ENCODE peak calls at places on chromosomes 3 and 15, in ten cellular contexts. Y is neuronal stem cell, B is pulmonary artery endothelial cell, O is Calu3, L is ureter, S is NCI-H510A, J is HuH-7, D is WTC11, W is NCI-H1930, P is CMK. Q is an unnamed sample.

GRCh38 chr15:99252326-99252725 is 1.0 kb downstream of the LRRC28 start:
- DNase-seq in Y (no peak), B (no peak), O (no peak), L (no peak), S (no peak), J (no peak), D (no peak), W (no peak), P (no peak), Q (no peak)

GRCh38 chr3:141332436-141332835 is 35.9 kb upstream of the ZBTB38 start:
- DNase-seq in Y (no peak), B (no peak), O (no peak), L (no peak), S (no peak), J (no peak), D (no peak), W (no peak), P (no peak), Q (no peak)

GRCh38 chr3:145188079-145188785 is 972.8 kb downstream of the PLOD2 start:
- DNase-seq in Y (no peak), B (no peak), O (no peak), L (no peak), S (no peak), J (no peak), D (no peak), W (no peak), P (no peak), Q (no peak)

GRCh38 chr3:184710870-184711365 is 946 bp downstream of the MAGEF1 start:
- DNase-seq in Y (no peak), B (no peak), O (peak; percentile 29), L (no peak), S (no peak), J (no peak), D (no peak), W (no peak), P (no peak), Q (no peak)

GRCh38 chr3:4290272-4290893 is 12.8 kb upstream of the SETMAR start:
- DNase-seq in Y (peak; percentile 50), B (no peak), O (peak; percentile 29), L (no peak), S (no peak), J (peak; percentile 21), D (no peak), W (no peak), P (peak; percentile 17), Q (peak; percentile 24)

GRCh38 chr3:139827833-139828232 is 107.2 kb upstream of the CLSTN2 start:
- DNase-seq in Y (no peak), B (no peak), O (no peak), L (no peak), S (no peak), J (no peak), D (no peak), W (no peak), P (no peak), Q (no peak)

GRCh38 chr15:66923438-66923881 is 141.9 kb upstream of the SMAD3 start:
- DNase-seq in Y (peak; percentile 31), B (no peak), O (peak; percentile 72), L (no peak), S (no peak), J (peak; percentile 87), D (peak; percentile 82), W (peak; percentile 4), P (no peak), Q (peak; percentile 50)

GRCh38 chr3:186099178-186099577 is 9.7 kb downstream of the ETV5 start:
- DNase-seq in Y (no peak), B (peak; percentile 22), O (peak; percentile 65), L (no peak), S (no peak), J (no peak), D (no peak), W (no peak), P (no peak), Q (no peak)

GRCh38 chr3:105960381-105960780 is 91.6 kb upstream of the CBLB start:
- DNase-seq in Y (no peak), B (no peak), O (no peak), L (no peak), S (no peak), J (no peak), D (no peak), W (no peak), P (no peak), Q (no peak)

GRCh38 chr3:20039765-20040475 is at the start of gene KAT2B:
- DNase-seq in Y (peak; percentile 79), B (no peak), O (peak; percentile 82), L (peak; percentile 83), S (peak; percentile 63), J (peak; percentile 95), D (peak; percentile 61), W (peak; percentile 60), P (peak; percentile 61), Q (peak; percentile 71)

GRCh38 chr3:76685858-76686257 is 354.0 kb upstream of the ROBO2 start:
- DNase-seq in Y (no peak), B (no peak), O (no peak), L (no peak), S (no peak), J (no peak), D (no peak), W (no peak), P (no peak), Q (no peak)

GRCh38 chr15:23052522-23052921 is 13.2 kb upstream of the TUBGCP5 start:
- DNase-seq in Y (no peak), B (no peak), O (no peak), L (no peak), S (no peak), J (no peak), D (no peak), W (no peak), P (no peak), Q (no peak)

GRCh38 chr3:174010902-174011301 is 613.4 kb downstream of the NLGN1 start:
- DNase-seq in Y (no peak), B (no peak), O (no peak), L (no peak), S (no peak), J (no peak), D (no peak), W (no peak), P (no peak), Q (no peak)

GRCh38 chr3:185347392-185347791 is 15.5 kb upstream of the MAP3K13 start:
- DNase-seq in Y (no peak), B (no peak), O (no peak), L (no peak), S (no peak), J (no peak), D (no peak), W (no peak), P (no peak), Q (no peak)

GRCh38 chr3:73018790-73019441 is 22.3 kb downstream of the PPP4R2 start:
- DNase-seq in Y (no peak), B (no peak), O (no peak), L (no peak), S (no peak), J (no peak), D (no peak), W (no peak), P (no peak), Q (no peak)

GRCh38 chr3:152299243-152299976 is 30.7 kb downstream of the MBNL1 start:
- DNase-seq in Y (no peak), B (no peak), O (no peak), L (no peak), S (no peak), J (no peak), D (no peak), W (no peak), P (no peak), Q (no peak)

GRCh38 chr15:101126618-101127502 is 125.0 kb downstream of the CHSY1 start:
- DNase-seq in Y (no peak), B (no peak), O (no peak), L (no peak), S (no peak), J (no peak), D (no peak), W (no peak), P (no peak), Q (no peak)

GRCh38 chr3:115808239-115808638 is 184.9 kb downstream of the GAP43 start:
- DNase-seq in Y (no peak), B (no peak), O (no peak), L (no peak), S (no peak), J (no peak), D (no peak), W (no peak), P (no peak), Q (no peak)

GRCh38 chr3:18349197-18349798 is 75.8 kb downstream of the SATB1 start:
- DNase-seq in Y (no peak), B (no peak), O (no peak), L (no peak), S (no peak), J (no peak), D (no peak), W (no peak), P (no peak), Q (no peak)

Q was measured in neural crest cell.